ENCODE peak calls at places on chromosomes 3 and 15, in five cellular contexts. C is small intestine, A is SK-N-SH, E is OCI-LY7, N is psoas muscle. B is an unnamed sample.
A peak's percentile ranks its signal among the peaks of the same experiment; 100 is the strongest.

GRCh38 chr15:69026355-69026754 is 11.9 kb downstream of the NOX5 start:
- DNase-seq in A (no peak), C (no peak), N (no peak), E (no peak), B (no peak)

GRCh38 chr15:39605146-39605545 is 24.3 kb downstream of the THBS1 start:
- DNase-seq in A (no peak), C (no peak), E (no peak), N (no peak), B (no peak)

GRCh38 chr15:45026646-45027045 is 3.7 kb downstream of the SORD start:
- DNase-seq in E (no peak), A (peak; percentile 17), N (no peak), C (peak; percentile 53), B (peak; percentile 49)

GRCh38 chr3:53772562-53773329 is 73.5 kb downstream of the CHDH start:
- DNase-seq in C (no peak), E (no peak), N (no peak), A (no peak), B (no peak)

GRCh38 chr3:108564564-108564963 is 24.7 kb downstream of the CIP2A start:
- DNase-seq in A (no peak), C (peak; percentile 5), N (no peak), E (no peak), B (no peak)

GRCh38 chr3:87855626-87856025 is 203.2 kb downstream of the CGGBP1 start:
- DNase-seq in E (no peak), N (no peak), A (no peak), C (no peak), B (no peak)

GRCh38 chr15:57594479-57594878 is 2.8 kb downstream of the MYZAP start:
- DNase-seq in A (no peak), C (no peak), E (no peak), N (no peak), B (no peak)

GRCh38 chr3:111850481-111850880 is 8.6 kb upstream of the PHLDB2 start:
- DNase-seq in A (no peak), E (no peak), C (no peak), N (no peak), B (no peak)

GRCh38 chr15:89083246-89083645 is 5.0 kb upstream of the ABHD2 start:
- DNase-seq in A (no peak), E (no peak), N (no peak), C (no peak), B (no peak)

GRCh38 chr3:39447637-39448483 is 19.6 kb upstream of the MOBP start:
- DNase-seq in A (peak; percentile 78), N (no peak), C (peak; percentile 77), E (peak; percentile 77), B (peak; percentile 69)

GRCh38 chr15:90838066-90838465 is 30.3 kb upstream of the FURIN start:
- DNase-seq in E (no peak), C (peak; percentile 35), N (no peak), A (no peak), B (no peak)

GRCh38 chr3:18018491-18019177 is 276.2 kb upstream of the TBC1D5 start:
- DNase-seq in C (no peak), A (no peak), E (no peak), N (no peak), B (no peak)

GRCh38 chr3:130748981-130749380 is 2.4 kb upstream of the PIK3R4 start:
- DNase-seq in A (no peak), C (no peak), E (no peak), N (no peak), B (no peak)

GRCh38 chr3:124699686-124700396 is 30.4 kb upstream of the UMPS start:
- DNase-seq in A (no peak), C (peak; percentile 94), E (no peak), N (no peak), B (no peak)

GRCh38 chr3:12990781-12991480 is 82.3 kb downstream of the IQSEC1 start:
- DNase-seq in C (no peak), N (peak; percentile 47), A (no peak), E (no peak), B (no peak)

GRCh38 chr15:57726411-57726810 is 19.9 kb downstream of the POLR2M start:
- DNase-seq in A (no peak), C (no peak), N (no peak), E (no peak), B (no peak)

GRCh38 chr3:153829596-153830170 is 291.5 kb upstream of the ARHGEF26 start:
- DNase-seq in A (no peak), E (no peak), N (no peak), C (no peak), B (no peak)

GRCh38 chr3:71566776-71567175 is 16.8 kb downstream of the FOXP1 start:
- DNase-seq in E (no peak), N (no peak), C (no peak), A (no peak), B (no peak)

GRCh38 chr3:142243134-142243533 is 17.7 kb upstream of the GK5 start:
- DNase-seq in E (no peak), C (no peak), A (no peak), N (no peak), B (no peak)

GRCh38 chr3:69405067-69405466 is 19.2 kb upstream of the FRMD4B start:
- DNase-seq in N (no peak), A (no peak), C (no peak), E (no peak), B (no peak)

GRCh38 chr3:65953301-65953812 is 85.4 kb downstream of the MAGI1 start:
- DNase-seq in A (no peak), E (no peak), C (peak; percentile 96), N (no peak), B (peak; percentile 93)

GRCh38 chr3:11718582-11719405 is 75.1 kb upstream of the VGLL4 start:
- DNase-seq in C (peak; percentile 73), N (no peak), E (peak; percentile 55), A (peak; percentile 76), B (peak; percentile 69)

GRCh38 chr3:11720220-11721113 is 76.8 kb upstream of the VGLL4 start:
- DNase-seq in N (peak; percentile 75), A (peak; percentile 76), E (peak; percentile 78), C (peak; percentile 89), B (peak; percentile 82)

GRCh38 chr3:11719406-11720219 is 75.9 kb upstream of the VGLL4 start:
- DNase-seq in A (peak; percentile 90), E (peak; percentile 88), N (peak; percentile 76), C (peak; percentile 94), B (peak; percentile 95)

GRCh38 chr3:11717768-11718581 is 74.3 kb upstream of the VGLL4 start:
- DNase-seq in C (peak; percentile 57), E (peak; percentile 80), N (no peak), A (no peak), B (no peak)

GRCh38 chr3:11721114-11721440 is 77.4 kb upstream of the VGLL4 start:
- DNase-seq in C (peak; percentile 15), A (no peak), N (no peak), E (peak; percentile 5), B (no peak)
- H3K4me3 ChIP-seq in C (no peak overlapping the region), A (no peak overlapping the region), N (peak overlapping the region; percentile 90), E (peak overlapping the region; percentile 75), B (peak overlapping the region; percentile 84)

DNA sequence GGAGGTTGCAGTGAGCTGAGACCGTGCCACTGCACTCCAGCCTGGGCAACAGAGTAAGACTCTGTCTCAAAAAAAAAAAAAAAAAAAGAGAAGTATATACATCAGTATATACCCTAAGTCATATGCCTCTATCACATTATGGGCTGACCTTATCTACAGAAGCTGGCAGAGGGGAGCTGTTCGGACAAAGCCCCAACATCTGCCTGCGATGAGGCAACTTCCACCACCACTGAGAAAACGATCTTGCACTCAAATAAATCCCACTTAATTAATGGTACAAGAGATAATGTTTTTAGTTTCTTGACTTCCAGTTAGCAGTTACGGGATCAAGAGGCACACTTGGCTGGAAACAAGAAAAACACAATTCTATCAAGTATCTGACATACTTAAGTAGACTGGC is 2.2 kb downstream of the GLT8D1 start:
- DNase-seq in N (no peak), E (no peak), C (no peak), A (no peak), B (no peak)
- H3K4me3 ChIP-seq in N (no peak overlapping the region), E (no peak overlapping the region), C (no peak overlapping the region), A (peak overlapping the region; percentile 79), B (no peak overlapping the region)

DNA sequence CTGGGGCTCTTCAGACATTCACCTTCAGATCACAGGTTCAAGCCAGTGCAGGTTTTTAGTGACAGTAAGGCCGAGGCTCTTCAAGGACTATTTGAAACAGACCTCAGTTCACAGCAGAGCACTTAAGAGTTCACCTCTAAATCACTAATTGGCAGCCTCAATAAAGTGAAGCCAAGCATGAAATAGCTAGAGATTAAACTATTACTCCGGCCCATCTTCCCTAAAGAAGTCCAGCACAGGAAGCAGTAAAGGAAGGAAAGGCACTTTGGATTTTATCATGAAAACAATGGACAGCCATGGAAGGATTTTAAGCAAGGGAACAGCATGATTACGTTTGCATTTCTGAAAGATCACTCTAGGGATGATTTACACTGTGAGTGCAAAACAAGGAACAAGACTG is 27.6 kb upstream of the ARL6 start:
- DNase-seq in E (no peak), A (no peak), C (no peak), N (no peak), B (no peak)
- H3K4me3 ChIP-seq in E (no peak overlapping the region), A (no peak overlapping the region), C (no peak overlapping the region), N (no peak overlapping the region), B (no peak overlapping the region)

DNA sequence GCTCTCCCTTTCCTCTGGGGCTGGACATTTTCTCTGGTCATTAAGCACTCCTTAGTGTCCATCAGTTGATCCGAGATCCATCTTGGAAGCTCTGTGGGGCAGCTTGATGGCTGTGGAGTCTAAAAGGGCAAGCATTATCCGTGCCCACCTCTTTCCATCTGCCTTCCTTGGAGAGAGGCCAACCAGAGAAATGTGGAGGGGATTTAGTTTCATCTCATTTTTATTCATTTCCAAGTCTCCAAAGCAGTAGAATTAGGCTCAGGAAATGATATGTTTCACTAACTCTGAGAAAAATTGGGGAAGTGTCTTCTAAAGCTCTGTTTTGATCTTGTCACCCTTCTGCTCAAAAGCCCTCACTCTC is 95.9 kb upstream of the KLHL25 start:
- DNase-seq in C (no peak), E (no peak), N (no peak), A (no peak), B (no peak)
- H3K4me3 ChIP-seq in C (no peak overlapping the region), E (no peak overlapping the region), N (no peak overlapping the region), A (no peak overlapping the region), B (no peak overlapping the region)

GRCh38 chr3:42090973-42091731 is at the start of gene TRAK1:
- DNase-seq in C (no peak), A (no peak), N (peak; percentile 59), E (no peak), B (no peak)
- H3K4me3 ChIP-seq in C (no peak within 1 kb of the TSS), A (no peak within 1 kb of the TSS), N (peak within 1 kb of the TSS; percentile 57), E (no peak within 1 kb of the TSS), B (no peak within 1 kb of the TSS)

GRCh38 chr3:113628316-113628715 is 68.1 kb downstream of the USF3 start:
- DNase-seq in A (no peak), C (no peak), E (no peak), N (no peak), B (no peak)

GRCh38 chr3:113631143-113631542 is 65.3 kb downstream of the USF3 start:
- DNase-seq in C (no peak), A (no peak), E (peak; percentile 35), N (no peak), B (no peak)

GRCh38 chr3:113631573-113631972 is 64.9 kb downstream of the USF3 start:
- DNase-seq in N (no peak), A (no peak), E (no peak), C (peak; percentile 4), B (no peak)

GRCh38 chr3:113628788-113629187 is 67.7 kb downstream of the USF3 start:
- DNase-seq in A (no peak), E (no peak), N (no peak), C (no peak), B (no peak)

DNA sequence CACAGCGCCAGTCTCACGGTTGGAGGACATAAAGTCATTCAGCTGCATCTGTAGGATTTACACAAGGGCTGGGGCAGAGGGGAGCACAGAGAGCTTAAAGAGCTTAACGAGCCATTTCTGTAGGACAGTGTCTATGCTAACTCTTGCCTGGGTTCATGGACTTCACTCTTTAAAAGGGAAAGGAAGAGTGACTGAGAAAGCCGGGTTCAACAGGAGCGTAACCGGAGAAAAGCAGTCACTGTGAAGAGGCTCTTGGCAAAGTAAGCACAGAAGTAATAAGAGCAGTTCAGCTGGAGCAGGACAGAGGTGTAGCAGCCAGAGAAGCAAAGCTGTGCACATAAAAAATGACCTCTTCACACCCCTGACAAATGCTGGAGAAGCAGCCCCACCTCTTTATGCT is 66.5 kb downstream of the USF3 start:
- DNase-seq in E (no peak), A (no peak), N (no peak), C (no peak), B (no peak)
- H3K4me3 ChIP-seq in E (no peak overlapping the region), A (no peak overlapping the region), N (peak overlapping the region; percentile 59), C (no peak overlapping the region), B (no peak overlapping the region)